ENCODE peak calls at places on chromosome 15, in six cellular contexts. W, D, K, E, Y and J are unnamed samples. For H3K27me3, the result is how much of the 10 kb centered on the place peaks cover.

GRCh38 chr15:20272422-20273184 is 269.0 kb downstream of the GOLGA6L6 start:
- DNase-seq in W (no peak), D (no peak), K (no peak), E (no peak), Y (no peak), J (no peak)

GRCh38 chr15:40955930-40956542 is 2.8 kb downstream of the CHAC1 start:
- DNase-seq in W (peak), D (no peak), K (no peak), E (no peak), Y (no peak), J (no peak)

GRCh38 chr15:23049984-23050628 is 10.7 kb upstream of the TUBGCP5 start:
- DNase-seq in W (no peak), D (no peak), K (no peak), E (no peak), Y (no peak), J (no peak)

GRCh38 chr15:100002787-100003536 is 269.7 kb upstream of the LYSMD4 start:
- DNase-seq in W (no peak), D (no peak), K (no peak), E (no peak), Y (no peak), J (no peak)

GRCh38 chr15:64622410-64623260 is 152.8 kb downstream of the RBPMS2 start:
- DNase-seq in W (no peak), D (no peak), K (no peak), E (no peak), Y (no peak), J (no peak)

GRCh38 chr15:79105141-79105540 is 14.6 kb upstream of the RASGRF1 start:
- DNase-seq in W (no peak), D (no peak), K (peak), E (no peak), Y (no peak), J (no peak)

GRCh38 chr15:41648770-41649169 is 11.4 kb upstream of the MGA start:
- DNase-seq in W (peak), D (no peak), K (no peak), E (no peak), Y (no peak), J (no peak)

GRCh38 chr15:40405501-40406381 is at the start of gene IVD:
- DNase-seq in W (peak), D (peak), K (peak), E (peak), Y (peak), J (peak)

GRCh38 chr15:69410290-69410874 is 3.8 kb upstream of the KIF23 start:
- DNase-seq in W (peak), D (no peak), K (no peak), E (no peak), Y (no peak), J (peak)

GRCh38 chr15:51887887-51888592 is 58.6 kb downstream of the TMOD3 start:
- DNase-seq in W (no peak), D (no peak), K (no peak), E (no peak), Y (no peak), J (no peak)

GRCh38 chr15:58212909-58213526 is 74.8 kb downstream of the AQP9 start:
- DNase-seq in W (peak), D (no peak), K (no peak), E (no peak), Y (no peak), J (peak)

GRCh38 chr15:65651042-65651322 is 29.2 kb downstream of the SLC24A1 start:
- DNase-seq in W (no peak), D (no peak), K (no peak), E (no peak), Y (no peak), J (no peak)

GRCh38 chr15:66883322-66883911 is 181.4 kb downstream of the SMAD6 start:
- DNase-seq in W (peak), D (peak), K (peak), E (peak), Y (peak), J (peak)

GRCh38 chr15:69755571-69756310 is 303.1 kb downstream of the RPLP1 start:
- DNase-seq in W (no peak), D (no peak), K (peak), E (no peak), Y (no peak), J (no peak)

GRCh38 chr15:79218588-79219200 is 63.8 kb upstream of the ANKRD34C start:
- DNase-seq in W (peak), D (no peak), K (no peak), E (no peak), Y (no peak), J (no peak)

GRCh38 chr15:50685191-50685975 is 1.2 kb downstream of the TRPM7 start:
- DNase-seq in W (peak), D (no peak), K (no peak), E (no peak), Y (no peak), J (peak)

GRCh38 chr15:90530250-90531051 is 728 bp downstream of the CRTC3 start:
- DNase-seq in W (peak), D (peak), K (no peak), E (peak), Y (peak), J (peak)

GRCh38 chr15:98330258-98330657 is 318.1 kb upstream of the IGF1R start:
- DNase-seq in W (no peak), D (no peak), K (no peak), E (no peak), Y (no peak), J (no peak)

GRCh38 chr15:98865397-98866339 is 141.9 kb downstream of the PGPEP1L start:
- DNase-seq in W (peak), D (peak), K (no peak), E (peak), Y (peak), J (peak)

GRCh38 chr15:45200001-45200798 is 12.4 kb upstream of the SHF start:
- DNase-seq in W (peak), D (peak), K (peak), E (peak), Y (peak), J (peak)
- TF ChIP-seq POLR2A in W (peak), D (peak), K (peak), E (peak), Y (peak), J (peak)

DNA sequence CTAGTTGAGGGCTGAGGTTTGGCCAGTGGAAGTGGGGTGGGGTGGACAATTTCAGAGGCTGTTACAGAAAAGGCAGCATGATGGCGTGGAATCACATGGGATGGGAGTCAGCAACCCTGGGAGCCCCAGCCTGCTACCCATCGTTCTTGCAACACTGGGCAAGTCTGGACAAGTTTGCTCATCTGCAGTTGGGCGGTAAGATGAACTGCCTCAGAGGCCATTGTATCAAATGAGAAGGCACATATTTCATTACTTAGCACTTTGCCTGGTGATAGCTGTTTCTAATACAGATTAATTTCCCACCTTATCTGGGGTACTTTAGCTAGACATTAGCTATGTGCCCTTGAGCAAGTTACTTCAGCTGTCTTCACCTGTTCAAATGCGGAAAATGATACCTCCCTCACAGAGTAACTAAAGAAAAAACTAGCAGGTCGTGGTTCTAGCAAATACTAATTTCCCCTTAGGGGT is 248.9 kb downstream of the THSD4 start:
- DNase-seq in W (no peak), D (no peak), K (no peak), E (no peak), Y (no peak), J (no peak)
- TF ChIP-seq CTCF in W (no peak), D (no peak), K (no peak), E (no peak), Y (no peak), J (no peak)

DNA sequence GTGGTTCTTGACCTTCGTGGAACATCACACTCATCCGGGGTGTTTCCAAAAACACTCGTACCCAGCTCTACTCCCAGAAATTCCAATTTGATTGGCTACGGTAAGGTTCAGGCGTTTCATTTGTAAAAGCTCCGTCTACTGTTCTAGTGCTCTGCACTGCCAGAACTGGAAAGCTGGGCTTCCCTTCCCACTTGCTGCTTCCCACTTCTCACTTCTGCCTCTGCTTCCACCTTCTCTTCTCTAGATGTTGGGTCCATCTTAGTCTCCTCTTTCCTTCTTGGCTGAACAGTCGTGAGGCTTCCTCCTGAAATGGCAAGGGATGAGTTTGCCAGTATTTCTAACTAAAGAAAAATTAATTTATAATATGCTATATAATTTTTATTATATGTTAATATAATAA is 29.8 kb upstream of the RHCG start:
- DNase-seq in W (no peak), D (no peak), K (peak), E (no peak), Y (no peak), J (no peak)
- H3K27me3 ChIP-seq in W (under half), D (under half), K (under half), E (under half), Y (under half), J (under half)

GRCh38 chr15:29819979-29820801 is 2.1 kb downstream of the TJP1 start:
- DNase-seq in W (peak), D (no peak), K (no peak), E (no peak), Y (no peak), J (no peak)

GRCh38 chr15:29815705-29816042 is 6.6 kb downstream of the TJP1 start:
- DNase-seq in W (no peak), D (no peak), K (no peak), E (no peak), Y (no peak), J (no peak)

GRCh38 chr15:29815000-29815704 is 7.1 kb downstream of the TJP1 start:
- DNase-seq in W (peak), D (no peak), K (no peak), E (no peak), Y (no peak), J (peak)

GRCh38 chr15:29820802-29821160 is 1.5 kb downstream of the TJP1 start:
- DNase-seq in W (peak), D (no peak), K (no peak), E (no peak), Y (no peak), J (no peak)

GRCh38 chr15:29818141-29818540 is 4.1 kb downstream of the TJP1 start:
- DNase-seq in W (peak), D (no peak), K (no peak), E (no peak), Y (no peak), J (no peak)
- TF ChIP-seq POLR2A in W (no peak), D (no peak), K (no peak), E (no peak), Y (no peak), J (no peak)

GRCh38 chr15:77649610-77650009 is 16.9 kb upstream of the LINGO1 start:
- DNase-seq in W (no peak), D (no peak), K (no peak), E (no peak), Y (no peak), J (no peak)

GRCh38 chr15:77649019-77649418 is 16.3 kb upstream of the LINGO1 start:
- DNase-seq in W (no peak), D (no peak), K (no peak), E (no peak), Y (no peak), J (no peak)

GRCh38 chr15:77653832-77654480 is 21.2 kb upstream of the LINGO1 start:
- DNase-seq in W (no peak), D (no peak), K (no peak), E (no peak), Y (no peak), J (no peak)

GRCh38 chr15:77647961-77648360 is 15.2 kb upstream of the LINGO1 start:
- DNase-seq in W (no peak), D (no peak), K (no peak), E (no peak), Y (no peak), J (no peak)

DNA sequence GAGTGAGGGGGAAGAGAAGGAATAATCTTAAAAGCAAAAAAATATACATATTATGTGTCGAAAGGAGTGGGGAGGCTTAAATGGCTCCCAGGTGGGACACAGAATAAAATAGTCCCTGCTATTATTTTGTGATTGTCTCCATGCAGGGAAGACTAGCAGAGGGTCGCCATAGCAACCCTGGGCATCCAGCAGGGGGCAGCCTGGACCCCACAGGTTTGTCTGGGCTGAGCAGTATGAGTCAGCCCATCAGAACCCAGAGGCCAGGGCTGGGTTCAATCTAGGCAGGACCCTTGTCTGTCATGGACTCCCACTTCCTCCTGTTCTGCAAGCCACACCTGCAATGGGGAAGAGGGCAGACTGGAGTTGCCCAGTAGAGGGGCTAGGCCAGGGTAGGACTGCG is 17.6 kb upstream of the LINGO1 start:
- DNase-seq in W (no peak), D (no peak), K (no peak), E (no peak), Y (no peak), J (no peak)
- TF ChIP-seq CTCF in W (peak), D (no peak), K (no peak), E (no peak), Y (no peak), J (no peak)

GRCh38 chr15:88083828-88084760 is 172.4 kb downstream of the NTRK3 start:
- DNase-seq in W (no peak), D (no peak), K (no peak), E (no peak), Y (no peak), J (no peak)
- H3K27me3 ChIP-seq in W (under half), D (under half), K (under half), E (under half), Y (under half), J (under half)